ENCODE peak calls at places on chromosome 17, in six cellular contexts. J is progenitor cell of endocrine pancreas, F is heart left ventricle, H is activated B cell treated with CpG ODN at 0.5 μM for 24 hours, V is H9, X is ovary. M is an unnamed sample.

GRCh38 chr17:57379237-57380054 is 123.1 kb downstream of the MSI2 start:
- DNase-seq in V (peak), F (no peak), H (no peak), X (peak), J (no peak), M (peak)

GRCh38 chr17:7356072-7356549 is 1.2 kb downstream of the TMEM95 start:
- DNase-seq in H (peak), V (peak), F (peak), J (peak), X (peak), M (peak)

GRCh38 chr17:65417406-65418221 is 143.8 kb downstream of the AXIN2 start:
- DNase-seq in H (no peak), X (no peak), V (no peak), F (no peak), J (no peak), M (no peak)

GRCh38 chr17:51803161-51803560 is 355.4 kb downstream of the CA10 start:
- DNase-seq in V (no peak), J (no peak), H (no peak), X (no peak), F (no peak), M (no peak)

GRCh38 chr17:39799395-39799794 is 61.7 kb downstream of the GRB7 start:
- DNase-seq in V (no peak), J (no peak), F (no peak), X (no peak), H (no peak), M (no peak)

GRCh38 chr17:77959216-77959925 is 868 bp downstream of the TNRC6C start:
- DNase-seq in J (no peak), V (no peak), H (peak), F (peak), X (peak), M (peak)

GRCh38 chr17:2042355-2042929 is 620 bp downstream of the OVCA2 start:
- DNase-seq in V (peak), H (no peak), J (no peak), X (peak), F (no peak), M (peak)

GRCh38 chr17:3596804-3597464 is 12.3 kb downstream of the TRPV1 start:
- DNase-seq in V (no peak), F (no peak), J (no peak), X (no peak), H (no peak), M (no peak)

GRCh38 chr17:39462644-39463375 is 1.5 kb downstream of the CDK12 start:
- DNase-seq in X (no peak), J (no peak), F (no peak), V (no peak), H (peak), M (peak)

GRCh38 chr17:28147026-28147425 is 104.5 kb downstream of the NLK start:
- DNase-seq in J (no peak), H (no peak), X (no peak), V (no peak), F (no peak), M (no peak)

GRCh38 chr17:75645501-75645888 is 12.3 kb downstream of the SMIM5 start:
- DNase-seq in H (no peak), V (peak), F (no peak), J (no peak), X (no peak), M (peak)